ENCODE peak calls at places on chromosomes 11 and 22, in nine cellular contexts. D is astrocyte of the spinal cord; U is T-helper 9 cell; A is mucosa of descending colon; F is IMR-90; Z is T-helper 1 cell; B is CD4-positive, alpha-beta T cell; Q is heart left ventricle; V is NCI-H510A treated with DMSO at 0.1 percent for 48 hours. C is an unnamed sample.
A peak's percentile ranks its signal among the peaks of the same experiment; 100 is the strongest.

GRCh38 chr11:130675456-130675855 is 227.0 kb downstream of the ADAMTS15 start:
- DNase-seq in A (no peak), B (no peak), Z (no peak), V (no peak), D (peak; percentile 60), F (peak; percentile 50), Q (peak; percentile 91), U (no peak), C (peak; percentile 89)

GRCh38 chr11:69801513-69802335 is 17.5 kb downstream of the FGF3 start:
- DNase-seq in F (no peak), Q (no peak), Z (no peak), D (no peak), U (peak; percentile 8), A (peak; percentile 50), V (no peak), B (peak; percentile 46), C (no peak)

GRCh38 chr11:83685730-83686129 is 399.6 kb upstream of the CCDC90B start:
- DNase-seq in Z (no peak), U (no peak), D (no peak), B (no peak), V (no peak), Q (no peak), F (no peak), A (no peak), C (no peak)

GRCh38 chr11:1857064-1857463 is 4.2 kb downstream of the LSP1 start:
- DNase-seq in D (no peak), U (no peak), A (no peak), Q (no peak), Z (no peak), B (no peak), V (no peak), F (no peak), C (no peak)

GRCh38 chr11:65545853-65546216 is 12.3 kb downstream of the LTBP3 start:
- DNase-seq in Z (no peak), D (no peak), U (no peak), V (peak; percentile 60), B (no peak), Q (no peak), F (no peak), A (peak; percentile 60), C (no peak)

GRCh38 chr11:104164028-104164520 is at the start of gene PDGFD:
- DNase-seq in B (no peak), A (peak; percentile 62), F (peak; percentile 70), Q (peak; percentile 81), V (peak; percentile 82), U (no peak), D (peak; percentile 59), Z (no peak), C (peak; percentile 41)

GRCh38 chr11:65180877-65181568 is 705 bp upstream of the CAPN1 start:
- DNase-seq in A (peak; percentile 83), Q (peak; percentile 72), Z (peak; percentile 42), V (peak; percentile 48), F (peak; percentile 60), U (peak; percentile 52), D (peak; percentile 63), B (peak; percentile 56), C (peak; percentile 47)

GRCh38 chr11:561148-562003 is 606 bp downstream of the RASSF7 start:
- DNase-seq in B (no peak), Q (peak; percentile 30), V (no peak), A (peak; percentile 91), Z (no peak), D (no peak), U (no peak), F (no peak), C (no peak)

GRCh38 chr11:124832571-124832970 is 32.4 kb upstream of the MSANTD2 start:
- DNase-seq in F (no peak), Z (no peak), B (no peak), U (no peak), A (no peak), V (no peak), Q (no peak), D (no peak), C (no peak)

GRCh38 chr22:32308191-32308590 is 49.5 kb upstream of the RFPL3 start:
- DNase-seq in F (no peak), Z (no peak), Q (no peak), A (no peak), B (no peak), D (no peak), U (no peak), V (no peak), C (no peak)

GRCh38 chr11:111910637-111911562 is 670 bp downstream of the CRYAB start:
- DNase-seq in B (no peak), A (no peak), F (no peak), V (peak; percentile 14), D (no peak), U (no peak), Q (peak; percentile 52), Z (no peak), C (no peak)

GRCh38 chr11:84384637-84385227 is 1098.6 kb upstream of the CCDC90B start:
- DNase-seq in A (no peak), Q (peak; percentile 24), V (peak; percentile 32), Z (no peak), U (no peak), F (peak; percentile 34), D (peak; percentile 66), B (no peak), C (peak; percentile 69)

GRCh38 chr22:39545310-39546063 is 12.9 kb upstream of the RPS19BP1 start:
- DNase-seq in V (no peak), U (peak; percentile 70), B (peak; percentile 81), A (peak; percentile 68), Q (no peak), D (peak; percentile 36), F (no peak), Z (peak; percentile 58), C (no peak)

GRCh38 chr11:63993100-63993499 is 6.9 kb downstream of the OTUB1 start:
- DNase-seq in V (no peak), Z (no peak), D (no peak), Q (no peak), B (no peak), U (no peak), A (no peak), F (no peak), C (no peak)

GRCh38 chr22:36928181-36928580 is 14.8 kb downstream of the CSF2RB start:
- DNase-seq in A (no peak), F (no peak), U (no peak), D (no peak), Q (no peak), B (no peak), V (no peak), Z (no peak), C (no peak)

GRCh38 chr11:75403037-75403436 is 3.7 kb downstream of the RPS3 start:
- DNase-seq in Q (no peak), V (no peak), A (no peak), Z (no peak), D (no peak), U (no peak), B (no peak), F (no peak), C (no peak)

GRCh38 chr11:66868726-66869291 is 11.9 kb downstream of the LRFN4 start:
- DNase-seq in A (peak; percentile 89), D (no peak), Z (peak; percentile 64), F (no peak), B (peak; percentile 78), V (peak; percentile 39), Q (no peak), U (peak; percentile 65), C (no peak)

GRCh38 chr11:69320326-69320725 is 26.4 kb downstream of the MYEOV start:
- DNase-seq in Z (no peak), A (no peak), F (no peak), V (no peak), U (no peak), B (no peak), Q (no peak), D (no peak), C (no peak)

GRCh38 chr11:72605958-72606357 is 68.3 kb downstream of the PDE2A start:
- DNase-seq in Q (no peak), U (no peak), F (no peak), A (no peak), D (no peak), Z (no peak), V (no peak), B (no peak), C (no peak)

GRCh38 chr11:75969626-75970308 is 154.8 kb downstream of the UVRAG start:
- DNase-seq in Z (no peak), U (no peak), A (no peak), B (no peak), F (peak; percentile 84), V (no peak), D (peak; percentile 30), Q (no peak), C (peak; percentile 61)

GRCh38 chr11:17747131-17747955 is 12.8 kb downstream of the KCNC1 start:
- DNase-seq in Q (peak; percentile 17), D (no peak), U (no peak), F (no peak), B (no peak), Z (no peak), V (no peak), A (peak; percentile 14), C (no peak)

GRCh38 chr11:100638648-100639047 is 48.4 kb upstream of the ARHGAP42 start:
- DNase-seq in D (no peak), F (no peak), Q (no peak), A (no peak), U (no peak), V (no peak), B (no peak), Z (no peak), C (no peak)

GRCh38 chr22:33112606-33113005 is 54.4 kb upstream of the SYN3 start:
- DNase-seq in Q (no peak), B (no peak), Z (no peak), U (no peak), D (no peak), V (peak; percentile 46), F (no peak), A (no peak), C (no peak)

GRCh38 chr11:17406082-17406817 is 17.8 kb upstream of the KCNJ11 start:
- DNase-seq in Q (no peak), F (no peak), B (no peak), D (no peak), A (peak; percentile 17), Z (no peak), V (peak; percentile 36), U (no peak), C (no peak)

GRCh38 chr11:117620131-117620530 is 176.9 kb downstream of the DSCAML1 start:
- DNase-seq in V (peak; percentile 70), U (no peak), Q (no peak), F (no peak), Z (no peak), B (no peak), D (no peak), A (no peak), C (no peak)

GRCh38 chr11:15223318-15223717 is 108.6 kb downstream of the INSC start:
- DNase-seq in D (peak; percentile 25), A (no peak), F (peak; percentile 4), Q (no peak), V (no peak), U (no peak), B (no peak), Z (no peak), C (no peak)

GRCh38 chr22:17957683-17958082 is 66.7 kb downstream of the MICAL3 start:
- DNase-seq in F (peak; percentile 67), A (no peak), D (no peak), Q (no peak), B (no peak), V (no peak), U (no peak), Z (no peak), C (no peak)

GRCh38 chr22:40637181-40638150 is 947 bp upstream of the MRTFA start:
- DNase-seq in D (no peak), F (no peak), U (peak; percentile 26), Z (peak; percentile 22), V (peak; percentile 41), Q (peak; percentile 56), B (peak; percentile 64), A (peak; percentile 41), C (no peak)

GRCh38 chr11:100890779-100891178 is 203.7 kb downstream of the ARHGAP42 start:
- DNase-seq in U (no peak), Q (no peak), D (peak; percentile 98), F (peak; percentile 98), V (no peak), A (no peak), B (no peak), Z (no peak), C (peak; percentile 77)

GRCh38 chr11:23865341-23865975 is 631.4 kb upstream of the LUZP2 start:
- DNase-seq in U (no peak), V (peak; percentile 3), F (peak; percentile 23), Z (no peak), Q (no peak), A (no peak), B (no peak), D (peak; percentile 32), C (no peak)

GRCh38 chr11:1453611-1454386 is 32.8 kb downstream of the MOB2 start:
- DNase-seq in Q (peak; percentile 57), V (peak; percentile 57), F (no peak), A (peak; percentile 58), D (no peak), Z (peak; percentile 41), B (no peak), U (peak; percentile 41), C (no peak)

C was measured in brain microvascular endothelial cell.